ENCODE peak calls at places on chromosomes 2 and 18, in eight cellular contexts. O, Y, F, N, C, W, X and V are unnamed samples.

GRCh38 chr2:230924092-230924469 is 961 bp downstream of the GPR55 start:
- DNase-seq in O (no peak), Y (no peak), F (no peak), N (no peak), C (no peak), W (no peak), X (no peak), V (no peak)

GRCh38 chr2:205024822-205025518 is 479.7 kb downstream of the PARD3B start:
- DNase-seq in O (no peak), Y (no peak), F (peak), N (peak), C (peak), W (no peak), X (no peak), V (no peak)

GRCh38 chr2:169221745-169222369 is 140.5 kb downstream of the LRP2 start:
- DNase-seq in O (no peak), Y (no peak), F (no peak), N (no peak), C (no peak), W (peak), X (peak), V (peak)

GRCh38 chr2:69652206-69652605 is 8.7 kb upstream of the AAK1 start:
- DNase-seq in O (no peak), Y (no peak), F (no peak), N (no peak), C (no peak), W (no peak), X (no peak), V (no peak)

GRCh38 chr18:48950536-48951447 is at the start of gene SMAD7:
- DNase-seq in O (peak), Y (no peak), F (peak), N (no peak), C (peak), W (peak), X (peak), V (peak)

GRCh38 chr18:3579701-3580100 is 129.7 kb downstream of the TGIF1 start:
- DNase-seq in O (no peak), Y (no peak), F (no peak), N (no peak), C (no peak), W (no peak), X (no peak), V (no peak)

GRCh38 chr2:44897406-44897805 is 44.1 kb upstream of the SIX3 start:
- DNase-seq in O (no peak), Y (no peak), F (no peak), N (no peak), C (no peak), W (peak), X (no peak), V (peak)

GRCh38 chr2:108199726-108200125 is 40.0 kb upstream of the SULT1C3 start:
- DNase-seq in O (no peak), Y (no peak), F (no peak), N (no peak), C (no peak), W (no peak), X (no peak), V (no peak)

GRCh38 chr2:28995765-28996164 is 14.7 kb downstream of the TOGARAM2 start:
- DNase-seq in O (no peak), Y (no peak), F (no peak), N (no peak), C (no peak), W (no peak), X (no peak), V (no peak)

GRCh38 chr2:43084699-43085091 is 141.7 kb downstream of the ZFP36L2 start:
- DNase-seq in O (no peak), Y (no peak), F (no peak), N (no peak), C (peak), W (no peak), X (no peak), V (no peak)

GRCh38 chr2:142535311-142535710 is 342.2 kb upstream of the KYNU start:
- DNase-seq in O (no peak), Y (no peak), F (no peak), N (no peak), C (no peak), W (no peak), X (no peak), V (no peak)

GRCh38 chr18:76963951-76964350 is 141.6 kb downstream of the ZNF236 start:
- DNase-seq in O (no peak), Y (no peak), F (no peak), N (no peak), C (no peak), W (no peak), X (no peak), V (no peak)

GRCh38 chr18:986071-986470 is 81.4 kb downstream of the ADCYAP1 start:
- DNase-seq in O (no peak), Y (no peak), F (no peak), N (no peak), C (no peak), W (no peak), X (peak), V (peak)

GRCh38 chr18:74784791-74785190 is 187.1 kb downstream of the ZNF407 start:
- DNase-seq in O (no peak), Y (no peak), F (no peak), N (no peak), C (no peak), W (no peak), X (no peak), V (peak)

GRCh38 chr18:29969876-29970275 is 1072.7 kb downstream of the DSC3 start:
- DNase-seq in O (no peak), Y (no peak), F (no peak), N (no peak), C (no peak), W (no peak), X (no peak), V (no peak)

GRCh38 chr2:174939046-174939445 is 66.1 kb downstream of the CHN1 start:
- DNase-seq in O (no peak), Y (no peak), F (no peak), N (no peak), C (no peak), W (no peak), X (no peak), V (no peak)

GRCh38 chr2:110116033-110116710 is 550 bp upstream of the MALL start:
- DNase-seq in O (no peak), Y (no peak), F (peak), N (peak), C (peak), W (no peak), X (peak), V (peak)

GRCh38 chr2:101440127-101440738 is 34.7 kb downstream of the RFX8 start:
- DNase-seq in O (no peak), Y (no peak), F (no peak), N (no peak), C (no peak), W (no peak), X (no peak), V (no peak)

GRCh38 chr2:241376808-241377207 is 20.7 kb downstream of the FARP2 start:
- DNase-seq in O (no peak), Y (no peak), F (no peak), N (no peak), C (no peak), W (no peak), X (no peak), V (no peak)

GRCh38 chr18:6476880-6477279 is 62.2 kb upstream of the L3MBTL4 start:
- DNase-seq in O (no peak), Y (no peak), F (no peak), N (no peak), C (no peak), W (no peak), X (peak), V (no peak)

GRCh38 chr2:173021939-173022371 is 53.7 kb upstream of the MAP3K20 start:
- DNase-seq in O (no peak), Y (no peak), F (no peak), N (peak), C (no peak), W (no peak), X (no peak), V (peak)

GRCh38 chr18:79926306-79926705 is 25.1 kb downstream of the SLC66A2 start:
- DNase-seq in O (no peak), Y (no peak), F (no peak), N (no peak), C (no peak), W (no peak), X (no peak), V (no peak)

GRCh38 chr2:60295591-60295962 is 257.9 kb downstream of the BCL11A start:
- DNase-seq in O (no peak), Y (no peak), F (no peak), N (no peak), C (no peak), W (no peak), X (no peak), V (no peak)

GRCh38 chr2:126635281-126635680 is 20.7 kb upstream of the GYPC start:
- DNase-seq in O (no peak), Y (no peak), F (peak), N (no peak), C (no peak), W (no peak), X (no peak), V (no peak)

GRCh38 chr2:47086054-47086471 is 69.0 kb downstream of the STPG4 start:
- DNase-seq in O (no peak), Y (no peak), F (no peak), N (no peak), C (no peak), W (no peak), X (no peak), V (no peak)

GRCh38 chr2:21217421-21217820 is 93.7 kb downstream of the TDRD15 start:
- DNase-seq in O (no peak), Y (no peak), F (no peak), N (no peak), C (no peak), W (no peak), X (no peak), V (no peak)

GRCh38 chr2:47551800-47552525 is 149.0 kb downstream of the MSH2 start:
- DNase-seq in O (no peak), Y (no peak), F (no peak), N (no peak), C (no peak), W (no peak), X (no peak), V (no peak)

GRCh38 chr2:236972491-236973379 is 113.0 kb upstream of the COPS8 start:
- DNase-seq in O (no peak), Y (no peak), F (no peak), N (no peak), C (peak), W (no peak), X (peak), V (no peak)

GRCh38 chr2:217086038-217086522 is 226.2 kb upstream of the TNP1 start:
- DNase-seq in O (no peak), Y (no peak), F (no peak), N (no peak), C (no peak), W (no peak), X (no peak), V (no peak)

GRCh38 chr18:72601481-72601880 is 57.3 kb upstream of the CBLN2 start:
- DNase-seq in O (no peak), Y (no peak), F (no peak), N (no peak), C (no peak), W (no peak), X (no peak), V (no peak)

GRCh38 chr2:203040966-203041521 is 26.4 kb downstream of the NBEAL1 start:
- DNase-seq in O (no peak), Y (no peak), F (no peak), N (no peak), C (no peak), W (no peak), X (no peak), V (no peak)

GRCh38 chr2:64766841-64767669 is 113.3 kb upstream of the SERTAD2 start:
- DNase-seq in O (no peak), Y (no peak), F (peak), N (no peak), C (no peak), W (peak), X (peak), V (no peak)